ENCODE peak calls at places on chromosomes 5 and 9, in six cellular contexts. K, P, D, J, Y and N are unnamed samples.

GRCh38 chr5:27821681-27822080 is 783.3 kb upstream of the CDH9 start:
- DNase-seq in K (no peak), P (no peak), D (no peak), J (no peak), Y (no peak), N (no peak)

GRCh38 chr5:177353093-177353492 is 1.6 kb upstream of the LMAN2 start:
- DNase-seq in K (no peak), P (no peak), D (no peak), J (no peak), Y (no peak), N (no peak)

GRCh38 chr5:62354028-62354874 is 48.2 kb downstream of the KIF2A start:
- DNase-seq in K (peak; percentile 63), P (peak; percentile 78), D (no peak), J (no peak), Y (no peak), N (peak; percentile 79)

GRCh38 chr5:142601432-142601831 is 84.5 kb downstream of the FGF1 start:
- DNase-seq in K (no peak), P (peak; percentile 24), D (no peak), J (no peak), Y (no peak), N (no peak)

GRCh38 chr9:109716631-109717030 is 63.4 kb upstream of the PALM2AKAP2 start:
- DNase-seq in K (no peak), P (no peak), D (no peak), J (no peak), Y (no peak), N (no peak)

GRCh38 chr5:18533137-18533536 is 898.9 kb downstream of the TAF11L14 start:
- DNase-seq in K (no peak), P (no peak), D (no peak), J (no peak), Y (no peak), N (no peak)

GRCh38 chr5:1568201-1568979 is 44.6 kb upstream of the LPCAT1 start:
- DNase-seq in K (peak; percentile 83), P (peak; percentile 85), D (no peak), J (no peak), Y (no peak), N (peak; percentile 96)

GRCh38 chr5:175718401-175719108 is 60.7 kb downstream of the HRH2 start:
- DNase-seq in K (peak; percentile 34), P (peak; percentile 56), D (peak; percentile 84), J (peak; percentile 24), Y (peak; percentile 42), N (peak; percentile 4)

GRCh38 chr9:87725900-87726709 is at the start of gene CTSL:
- DNase-seq in K (peak; percentile 66), P (peak; percentile 86), D (peak; percentile 96), J (peak; percentile 1), Y (peak; percentile 26), N (peak; percentile 77)

GRCh38 chr9:93826209-93826608 is 128.9 kb downstream of the BARX1 start:
- DNase-seq in K (no peak), P (no peak), D (peak; percentile 73), J (peak; percentile 13), Y (no peak), N (no peak)

GRCh38 chr5:66987949-66988838 is 208.4 kb downstream of the CD180 start:
- DNase-seq in K (peak; percentile 44), P (peak; percentile 59), D (no peak), J (no peak), Y (no peak), N (peak; percentile 21)

GRCh38 chr5:64156276-64156675 is 9.4 kb upstream of the RNF180 start:
- DNase-seq in K (no peak), P (no peak), D (no peak), J (no peak), Y (no peak), N (no peak)

GRCh38 chr5:120803282-120803681 is 339.2 kb downstream of the PRR16 start:
- DNase-seq in K (peak; percentile 4), P (peak; percentile 7), D (no peak), J (no peak), Y (no peak), N (no peak)

GRCh38 chr5:29516224-29516623 is 1677.3 kb upstream of the CDH6 start:
- DNase-seq in K (no peak), P (no peak), D (no peak), J (no peak), Y (no peak), N (no peak)

GRCh38 chr5:14417792-14418765 is 163.5 kb upstream of the OTULINL start:
- DNase-seq in K (no peak), P (no peak), D (no peak), J (no peak), Y (no peak), N (no peak)

GRCh38 chr5:95960802-95961616 is 642 bp downstream of the ELL2 start:
- DNase-seq in K (peak; percentile 86), P (peak; percentile 89), D (peak; percentile 93), J (peak; percentile 61), Y (peak; percentile 49), N (peak; percentile 88)

GRCh38 chr5:10201223-10201868 is 48.3 kb downstream of the ATPSCKMT start:
- DNase-seq in K (no peak), P (peak; percentile 21), D (no peak), J (no peak), Y (no peak), N (no peak)

GRCh38 chr5:34548086-34548403 is 108.1 kb upstream of the RAI14 start:
- DNase-seq in K (no peak), P (no peak), D (no peak), J (no peak), Y (no peak), N (no peak)

GRCh38 chr9:14133394-14133793 is 180.5 kb downstream of the NFIB start:
- DNase-seq in K (no peak), P (no peak), D (no peak), J (no peak), Y (no peak), N (no peak)

GRCh38 chr5:33824516-33825195 is 67.1 kb downstream of the ADAMTS12 start:
- DNase-seq in K (no peak), P (no peak), D (no peak), J (no peak), Y (no peak), N (no peak)

GRCh38 chr9:105150991-105151685 is 93.3 kb upstream of the SLC44A1 start:
- DNase-seq in K (no peak), P (no peak), D (no peak), J (no peak), Y (no peak), N (no peak)

GRCh38 chr9:38119570-38119969 is 50.5 kb upstream of the SHB start:
- DNase-seq in K (no peak), P (no peak), D (no peak), J (no peak), Y (no peak), N (no peak)

GRCh38 chr9:29285818-29286217 is 1712.5 kb upstream of the C9orf72 start:
- DNase-seq in K (no peak), P (no peak), D (no peak), J (no peak), Y (no peak), N (no peak)

GRCh38 chr9:136265561-136266355 is 20.1 kb upstream of the QSOX2 start:
- DNase-seq in K (no peak), P (no peak), D (no peak), J (no peak), Y (no peak), N (no peak)

GRCh38 chr9:28086881-28087280 is 513.6 kb upstream of the C9orf72 start:
- DNase-seq in K (no peak), P (no peak), D (no peak), J (no peak), Y (no peak), N (no peak)

GRCh38 chr5:73222173-73222572 is 49.2 kb downstream of the TMEM174 start:
- DNase-seq in K (no peak), P (no peak), D (no peak), J (no peak), Y (no peak), N (no peak)

GRCh38 chr9:137314561-137315560 is 12.8 kb upstream of the NRARP start:
- DNase-seq in K (no peak), P (no peak), D (peak; percentile 71), J (no peak), Y (no peak), N (no peak)

GRCh38 chr5:138884094-138884493 is 9.0 kb upstream of the LRRTM2 start:
- DNase-seq in K (no peak), P (no peak), D (no peak), J (no peak), Y (no peak), N (no peak)

GRCh38 chr9:34240021-34240420 is 61.2 kb downstream of the UBAP1 start:
- DNase-seq in K (no peak), P (peak; percentile 69), D (no peak), J (no peak), Y (no peak), N (peak; percentile 48)

GRCh38 chr9:115595951-115596742 is 478.2 kb upstream of the TNC start:
- DNase-seq in K (no peak), P (no peak), D (no peak), J (no peak), Y (no peak), N (no peak)